ENCODE peak calls at places on chromosomes 13 and 19, in six cellular contexts. U is neural progenitor cell, L is PC-3, F is GM23248, M is A673, W is endothelial cell of umbilical vein. I is an unnamed sample.

GRCh38 chr13:20360041-20360491 is 127.9 kb upstream of the GJB6 start:
- DNase-seq in F (peak), U (no peak), L (peak), M (peak), W (no peak), I (peak)

GRCh38 chr13:112055417-112056206 is 11.3 kb upstream of the SOX1 start:
- DNase-seq in F (no peak), M (no peak), U (peak), L (no peak), W (no peak), I (no peak)

GRCh38 chr13:48853381-48854102 is 122.2 kb upstream of the FNDC3A start:
- DNase-seq in M (no peak), W (peak), F (peak), U (no peak), L (no peak), I (peak)

GRCh38 chr19:44282846-44283245 is 22.0 kb downstream of the ZNF235 start:
- DNase-seq in M (no peak), L (peak), F (peak), W (no peak), U (no peak), I (no peak)

GRCh38 chr13:71867101-71867814 is at the start of gene DACH1:
- DNase-seq in L (peak), W (peak), F (peak), U (peak), M (peak), I (peak)

GRCh38 chr13:100125946-100126345 is 37.1 kb downstream of the PCCA start:
- DNase-seq in U (no peak), M (no peak), L (peak), F (no peak), W (peak), I (no peak)

GRCh38 chr19:46716013-46716671 is 772 bp downstream of the PRKD2 start:
- DNase-seq in W (no peak), L (no peak), U (peak), M (no peak), F (peak), I (no peak)

GRCh38 chr19:15241259-15241658 is 9.0 kb upstream of the EPHX3 start:
- DNase-seq in M (no peak), U (no peak), W (no peak), F (peak), L (peak), I (no peak)

GRCh38 chr13:113854238-113855011 is 9.5 kb downstream of the GAS6 start:
- DNase-seq in F (peak), M (no peak), L (no peak), W (no peak), U (no peak), I (peak)

GRCh38 chr13:74110053-74110452 is 24.2 kb downstream of the KLF12 start:
- DNase-seq in L (no peak), W (no peak), F (no peak), U (no peak), M (no peak), I (no peak)

DNA sequence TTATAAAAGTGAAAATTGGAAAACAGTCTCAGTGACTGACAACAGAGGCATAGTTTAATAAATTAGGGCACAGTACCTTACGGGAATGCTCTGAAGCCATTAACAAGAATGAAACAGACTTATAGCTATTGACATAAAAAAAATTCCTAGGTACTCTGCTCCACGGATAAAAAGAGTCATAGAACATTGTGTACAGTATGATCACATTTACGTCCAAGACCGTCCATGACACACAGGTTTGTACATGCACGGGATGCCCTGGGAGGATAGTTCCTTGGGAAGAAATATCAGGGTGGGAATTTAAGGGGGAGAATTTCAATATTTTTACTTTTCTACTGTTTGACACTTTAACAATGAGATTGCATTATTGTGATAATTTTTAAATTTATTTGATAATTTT is 24.9 kb upstream of the CAMSAP3 start:
- DNase-seq in L (no peak), W (no peak), U (no peak), F (no peak), M (no peak), I (no peak)
- TF ChIP-seq EZH2 in L (no peak), W (no peak), U (no peak), F (no peak), M (no peak), I (no peak)

GRCh38 chr19:40809358-40810086 is 10.5 kb downstream of the EGLN2 start:
- DNase-seq in W (no peak), U (no peak), L (no peak), M (no peak), F (no peak), I (no peak)

GRCh38 chr19:40810160-40810559 is 11.2 kb downstream of the EGLN2 start:
- DNase-seq in U (no peak), L (no peak), M (no peak), F (no peak), W (no peak), I (no peak)

GRCh38 chr19:40808497-40808896 is 9.5 kb downstream of the EGLN2 start:
- DNase-seq in W (no peak), U (no peak), F (no peak), M (no peak), L (no peak), I (no peak)

GRCh38 chr19:40813182-40813581 is 14.2 kb downstream of the EGLN2 start:
- DNase-seq in L (no peak), M (peak), F (no peak), W (no peak), U (no peak), I (no peak)

DNA sequence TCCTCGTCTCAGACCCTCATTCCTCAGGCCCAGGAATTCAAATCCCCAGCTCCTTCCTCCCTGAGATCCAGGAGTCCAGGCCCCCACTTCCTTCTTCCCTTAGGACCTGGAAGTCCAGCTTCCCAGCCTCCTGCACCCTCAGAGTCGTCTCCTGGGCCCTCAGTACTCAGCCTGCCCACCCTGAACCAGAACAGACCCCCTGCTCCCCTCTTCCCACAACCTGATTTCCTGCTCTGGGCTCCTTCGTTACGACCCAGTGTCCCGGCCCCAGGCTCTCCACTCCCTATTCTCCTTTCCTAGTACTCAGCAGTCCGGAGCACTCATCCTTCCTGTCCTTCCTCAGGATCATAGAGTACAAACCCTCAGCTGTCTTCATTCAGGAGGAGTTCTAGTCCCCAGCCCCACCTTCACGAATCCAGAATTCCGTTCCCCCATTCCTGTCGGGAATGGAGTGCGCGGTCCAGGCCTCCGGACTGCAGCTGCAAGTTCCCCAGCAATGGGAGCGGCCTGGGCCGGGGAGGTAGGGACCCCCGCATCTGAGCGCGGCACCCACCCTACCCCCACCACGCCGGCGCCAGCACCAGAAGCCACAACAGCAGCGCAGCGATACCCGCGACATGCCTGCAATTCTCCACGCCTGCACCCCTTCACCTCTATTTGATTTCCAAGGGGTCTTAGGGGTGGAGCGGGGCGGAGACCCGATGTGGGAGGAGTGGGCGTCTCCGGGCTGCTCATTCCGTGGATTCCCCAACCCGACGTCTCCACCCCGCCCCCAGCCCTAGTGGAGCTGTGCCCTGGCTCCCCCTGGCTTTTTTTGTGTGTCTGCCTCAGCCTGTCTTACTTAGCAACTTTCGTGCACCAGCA is 12.7 kb downstream of the EGLN2 start:
- DNase-seq in U (peak), W (no peak), L (no peak), F (no peak), M (no peak), I (no peak)
- TF ChIP-seq EZH2 in U (no peak), W (no peak), L (no peak), F (no peak), M (no peak), I (no peak)

DNA sequence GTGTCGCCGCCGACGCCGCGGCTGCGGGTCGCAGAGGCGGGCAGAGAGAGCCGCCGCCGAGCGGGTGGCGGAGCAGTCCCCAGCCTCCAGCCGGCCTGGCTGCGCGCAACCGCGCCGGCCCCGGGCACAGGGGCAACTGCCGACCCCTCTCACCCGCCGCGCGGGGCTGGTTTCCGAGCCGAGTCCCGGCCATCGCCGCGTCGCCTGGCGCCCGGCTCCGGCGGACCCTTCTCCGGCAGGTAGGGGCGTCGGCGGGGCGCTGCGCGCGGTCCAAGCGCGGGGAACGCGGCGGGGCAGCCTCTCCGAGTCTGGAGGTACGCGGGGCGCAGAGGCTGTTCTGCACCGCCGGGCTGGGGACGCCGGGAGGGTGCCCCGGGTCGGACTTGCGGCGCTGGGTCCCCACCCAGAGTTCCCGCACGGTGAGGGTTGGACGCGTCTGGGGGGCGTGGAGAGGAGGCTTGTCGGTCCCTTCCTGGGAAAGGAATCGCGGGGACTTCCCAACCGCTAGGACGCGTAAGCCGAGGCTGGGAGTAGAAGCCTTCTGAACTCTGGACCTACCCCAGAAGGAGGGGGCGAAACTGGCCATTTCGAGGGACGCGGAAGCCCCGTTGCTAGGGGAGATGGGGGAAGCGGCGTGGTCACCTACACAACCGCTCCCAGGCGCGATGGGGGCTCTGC is 133.6 kb upstream of the MYO16 start:
- DNase-seq in L (no peak), U (peak), W (no peak), M (peak), F (no peak), I (peak)
- TF ChIP-seq EZH2 in L (no peak), U (peak), W (no peak), M (no peak), F (no peak), I (peak)

GRCh38 chr13:50129923-50130685 is 114.9 kb downstream of the KCNRG start:
- DNase-seq in F (peak), M (peak), U (peak), L (peak), W (no peak), I (peak)
- TF ChIP-seq EZH2 in F (no peak), M (no peak), U (peak), L (no peak), W (no peak), I (no peak)

GRCh38 chr13:111037838-111038397 is 77.2 kb upstream of the ARHGEF7 start:
- DNase-seq in U (no peak), F (no peak), W (no peak), M (no peak), L (no peak), I (no peak)
- TF ChIP-seq EZH2 in U (no peak), F (no peak), W (no peak), M (peak), L (no peak), I (no peak)

GRCh38 chr19:2722541-2723344 is 1.6 kb upstream of the DIRAS1 start:
- DNase-seq in W (no peak), U (no peak), L (peak), M (no peak), F (peak), I (peak)

GRCh38 chr19:2719910-2720776 is 1.0 kb downstream of the DIRAS1 start:
- DNase-seq in W (no peak), F (peak), L (no peak), M (peak), U (peak), I (peak)

GRCh38 chr19:2723345-2723715 is 2.2 kb upstream of the DIRAS1 start:
- DNase-seq in L (no peak), F (no peak), U (no peak), W (no peak), M (no peak), I (no peak)

GRCh38 chr19:2720777-2721569 is at the start of gene DIRAS1:
- DNase-seq in U (peak), L (no peak), F (peak), M (no peak), W (no peak), I (no peak)

DNA sequence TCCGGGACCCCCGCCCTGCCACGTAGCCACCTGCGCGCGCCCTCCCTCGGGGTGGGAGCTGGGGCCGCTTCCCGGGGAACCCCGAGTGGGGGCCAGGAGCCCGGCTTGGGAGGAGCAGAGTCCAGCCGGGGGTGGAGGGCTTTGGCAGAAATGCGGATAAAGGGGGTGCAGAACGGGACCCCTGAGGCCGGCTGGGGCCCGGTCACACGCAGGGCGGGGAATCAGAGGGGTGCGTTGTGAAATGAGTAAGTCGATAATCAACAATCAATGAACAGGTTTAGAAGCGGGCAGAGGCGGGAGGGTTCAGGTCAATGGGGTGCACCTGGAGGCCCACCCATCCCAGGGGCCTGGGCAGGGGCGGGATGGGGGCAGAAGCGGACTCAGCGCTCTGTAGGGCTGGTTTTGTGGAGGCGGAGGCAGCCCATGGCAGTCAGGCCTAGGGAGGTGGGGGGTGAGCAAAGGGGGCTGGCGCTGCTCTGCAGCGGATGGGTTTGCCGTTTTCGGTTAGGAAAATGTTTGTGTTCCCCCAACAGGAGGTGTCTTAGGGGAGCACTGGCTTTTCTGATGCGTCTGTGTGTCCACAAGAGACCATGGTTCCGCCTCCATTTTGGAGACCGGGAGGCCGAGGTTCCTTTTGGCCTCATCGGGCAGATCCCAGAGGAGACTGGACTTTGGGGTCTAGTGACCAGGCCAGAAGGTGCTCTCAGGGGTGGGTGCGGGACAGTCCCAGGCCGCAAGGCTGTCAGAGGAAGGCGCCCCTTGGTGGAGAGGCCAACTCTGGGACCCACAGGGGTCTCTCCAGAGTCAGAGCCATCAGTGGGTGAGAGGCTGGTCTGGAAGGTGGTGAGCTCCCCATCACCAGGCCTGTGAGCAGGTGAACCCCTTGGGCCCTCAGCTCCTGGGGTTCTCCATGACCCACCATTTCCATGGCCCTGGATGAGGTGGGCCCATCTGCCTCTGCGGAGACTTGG is 683 bp upstream of the DIRAS1 start:
- DNase-seq in U (no peak), L (no peak), W (no peak), M (no peak), F (no peak), I (no peak)
- TF ChIP-seq EZH2 in U (no peak), L (no peak), W (peak), M (no peak), F (peak), I (peak)

GRCh38 chr19:57888494-57889231 is at the start of gene ZNF814:
- DNase-seq in W (peak), F (peak), U (peak), L (no peak), M (peak), I (peak)
- TF ChIP-seq EZH2 in W (no peak), F (no peak), U (no peak), L (no peak), M (no peak), I (no peak)

DNA sequence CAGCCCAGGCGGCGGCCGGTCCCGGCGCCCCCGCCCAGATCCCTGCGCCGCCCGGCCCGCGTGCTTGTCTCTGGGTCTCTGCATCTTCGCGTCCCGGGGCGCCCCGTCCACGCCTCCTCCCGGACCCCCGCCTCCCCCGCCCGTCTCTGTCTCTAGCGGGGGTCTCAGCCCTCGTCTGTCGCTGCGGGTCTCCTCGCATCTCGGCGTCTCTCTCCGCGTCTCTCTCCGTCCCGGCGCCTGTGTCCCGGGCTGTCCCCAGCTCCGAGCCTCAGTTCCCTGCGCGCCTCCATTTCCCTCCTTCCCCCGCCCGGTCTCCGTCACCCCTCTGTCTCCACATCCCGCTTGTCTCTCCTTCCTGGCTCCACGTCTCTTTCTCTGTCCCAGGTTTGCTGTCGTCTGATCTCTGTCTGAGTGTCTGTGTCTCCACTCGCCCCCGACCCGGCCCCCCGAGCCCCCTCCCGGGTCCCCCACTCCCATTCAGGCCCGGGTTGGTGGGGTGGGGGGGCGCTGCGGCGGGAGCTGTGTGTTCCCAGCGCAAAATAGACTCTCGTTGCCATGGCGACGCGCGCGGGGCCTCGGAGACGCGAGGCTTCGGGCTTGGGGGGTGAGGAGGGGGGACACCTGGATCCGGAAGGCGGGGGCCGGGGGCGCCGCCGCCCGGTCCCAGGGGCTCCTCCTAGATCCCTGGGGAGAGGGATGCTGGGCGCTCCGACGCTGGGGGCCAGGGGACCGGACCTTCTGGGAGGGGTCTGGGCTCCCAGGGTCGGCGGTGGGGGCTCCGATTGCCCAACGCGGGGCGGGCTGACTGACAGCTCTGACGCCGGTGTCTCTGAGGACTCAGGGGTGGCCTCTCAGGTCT is 8.7 kb upstream of the SHISA7 start:
- DNase-seq in M (no peak), F (peak), L (no peak), U (peak), W (no peak), I (no peak)
- TF ChIP-seq EZH2 in M (peak), F (peak), L (peak), U (peak), W (peak), I (peak)

GRCh38 chr19:53906211-53907192 is 2.6 kb upstream of the CACNG7 start:
- DNase-seq in M (peak), W (no peak), L (peak), U (peak), F (peak), I (no peak)
- TF ChIP-seq EZH2 in M (no peak), W (no peak), L (no peak), U (peak), F (peak), I (no peak)